ENCODE peak calls at places on chromosomes 1 and 21, in four cellular contexts. W is K562, D is HepG2, K is GM12878. A is an unnamed sample.
A peak's percentile ranks its signal among the peaks of the same experiment; 100 is the strongest.

GRCh38 chr1:168737446-168737845 is 8.4 kb upstream of the DPT start:
- DNase-seq in K (no peak), W (no peak), D (no peak), A (no peak)

GRCh38 chr1:212212901-212213300 is 72.3 kb upstream of the PPP2R5A start:
- DNase-seq in K (no peak), W (no peak), D (no peak), A (no peak)

GRCh38 chr1:1510912-1511532 is 940 bp upstream of the ATAD3A start:
- DNase-seq in D (peak; percentile 40), W (peak; percentile 24), K (no peak), A (no peak)

GRCh38 chr1:46616277-46617107 is at the start of gene MOB3C:
- DNase-seq in K (peak; percentile 15), D (no peak), W (peak; percentile 89), A (peak; percentile 33)

GRCh38 chr21:27425172-27425571 is 458.3 kb upstream of the ADAMTS5 start:
- DNase-seq in W (no peak), K (no peak), D (no peak), A (no peak)

GRCh38 chr1:3996846-3997705 is 97.0 kb upstream of the C1orf174 start:
- DNase-seq in D (no peak), K (no peak), W (no peak), A (no peak)

GRCh38 chr1:162587347-162587746 is 25.8 kb downstream of the UAP1 start:
- DNase-seq in W (no peak), D (no peak), K (no peak), A (no peak)

GRCh38 chr1:201624741-201625646 is 86.1 kb downstream of the NAV1 start:
- DNase-seq in W (no peak), D (no peak), K (no peak), A (no peak)

GRCh38 chr1:66676616-66677298 is 75.5 kb upstream of the DYNLT5 start:
- DNase-seq in W (no peak), K (no peak), D (no peak), A (no peak)

GRCh38 chr1:153238536-153238935 is 21.0 kb upstream of the LORICRIN start:
- DNase-seq in W (peak; percentile 15), D (no peak), K (no peak), A (peak; percentile 54)

GRCh38 chr21:36792505-36792967 is 93.6 kb downstream of the SIM2 start:
- DNase-seq in D (no peak), K (no peak), W (no peak), A (no peak)

GRCh38 chr21:15976807-15977206 is 247.0 kb downstream of the USP25 start:
- DNase-seq in D (no peak), K (no peak), W (no peak), A (no peak)

GRCh38 chr21:35428041-35428400 is 378.9 kb upstream of the RUNX1 start:
- DNase-seq in W (no peak), K (no peak), D (no peak), A (no peak)

GRCh38 chr21:45324430-45325205 is 36.9 kb upstream of the POFUT2 start:
- DNase-seq in D (no peak), W (no peak), K (no peak), A (no peak)

GRCh38 chr21:34836103-34836932 is 167.5 kb downstream of the CLIC6 start:
- DNase-seq in D (peak; percentile 92), K (no peak), W (no peak), A (no peak)

GRCh38 chr1:176102243-176102642 is 104.8 kb downstream of the COP1 start:
- DNase-seq in W (no peak), D (no peak), K (no peak), A (no peak)

GRCh38 chr1:983736-984475 is 2.0 kb upstream of the PERM1 start:
- DNase-seq in D (no peak), K (no peak), W (peak; percentile 89), A (peak; percentile 78)

GRCh38 chr1:30600258-30600657 is 123.1 kb downstream of the MATN1 start:
- DNase-seq in K (no peak), W (no peak), D (no peak), A (no peak)

GRCh38 chr1:6208723-6209660 is 3.1 kb downstream of the RNF207 start:
- DNase-seq in K (no peak), W (peak; percentile 79), D (no peak), A (no peak)

DNA sequence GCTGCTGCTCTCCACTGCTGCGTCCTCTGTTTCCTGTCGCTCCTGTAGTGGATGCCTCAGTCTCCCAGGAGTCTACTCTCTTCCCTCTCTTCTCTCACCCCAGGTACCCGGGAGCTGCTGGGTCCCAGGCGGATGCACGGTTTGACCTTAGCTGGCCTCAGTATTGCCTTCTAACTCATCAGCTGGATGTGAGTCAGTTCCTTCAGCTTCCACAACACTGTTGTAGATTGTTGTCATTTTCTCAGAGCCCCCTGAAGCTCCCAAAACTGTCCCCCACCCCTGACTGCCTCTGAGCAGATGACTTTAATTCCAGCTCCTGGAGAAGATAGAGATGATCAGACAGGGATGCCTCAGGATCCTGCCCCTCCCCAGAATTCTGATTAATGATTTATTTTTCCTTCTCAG is 7.2 kb downstream of the CNIH3 start:
- DNase-seq in K (no peak), W (no peak), D (no peak), A (no peak)
- TF ChIP-seq BHLHE40 in K (no peak), W (no peak), D (no peak), A (no peak)

GRCh38 chr1:185578293-185578692 is 155.9 kb upstream of the HMCN1 start:
- DNase-seq in W (no peak), K (no peak), D (no peak), A (no peak)
- TF ChIP-seq SP1 in W (no peak), K (no peak), D (no peak), A (no peak)

GRCh38 chr1:116243673-116244101 is 129.4 kb upstream of the ATP1A1 start:
- DNase-seq in D (no peak), W (no peak), K (no peak), A (no peak)

GRCh38 chr1:116242741-116243140 is 130.3 kb upstream of the ATP1A1 start:
- DNase-seq in W (no peak), K (no peak), D (no peak), A (no peak)

DNA sequence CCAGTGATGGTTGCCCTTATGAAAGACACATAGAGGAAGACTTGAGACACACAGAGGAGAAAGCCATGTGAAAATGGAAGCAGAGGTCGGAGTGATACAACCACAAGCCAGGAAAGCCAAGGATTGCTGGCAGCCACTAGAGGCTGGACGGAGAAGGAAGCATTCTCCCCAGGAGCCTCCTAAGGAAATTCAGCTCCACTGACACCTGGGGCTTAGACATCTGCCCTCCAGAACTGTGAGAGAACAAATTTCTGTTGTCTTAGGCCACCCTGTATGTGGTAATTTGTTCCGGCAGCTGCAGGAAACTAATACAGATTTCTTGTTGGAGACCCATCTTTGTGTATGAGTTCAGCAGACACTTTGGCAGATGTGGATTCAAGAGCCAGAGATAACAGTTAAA is 126.9 kb upstream of the ATP1A1 start:
- DNase-seq in K (no peak), W (no peak), D (no peak), A (no peak)
- TF ChIP-seq BHLHE40 in K (no peak), W (no peak), D (no peak), A (no peak)

GRCh38 chr1:78871249-78871648 is 135.3 kb downstream of the ADGRL4 start:
- DNase-seq in K (no peak), W (no peak), D (no peak), A (no peak)
- TF ChIP-seq SP1 in K (no peak), W (no peak), D (no peak), A (no peak)

DNA sequence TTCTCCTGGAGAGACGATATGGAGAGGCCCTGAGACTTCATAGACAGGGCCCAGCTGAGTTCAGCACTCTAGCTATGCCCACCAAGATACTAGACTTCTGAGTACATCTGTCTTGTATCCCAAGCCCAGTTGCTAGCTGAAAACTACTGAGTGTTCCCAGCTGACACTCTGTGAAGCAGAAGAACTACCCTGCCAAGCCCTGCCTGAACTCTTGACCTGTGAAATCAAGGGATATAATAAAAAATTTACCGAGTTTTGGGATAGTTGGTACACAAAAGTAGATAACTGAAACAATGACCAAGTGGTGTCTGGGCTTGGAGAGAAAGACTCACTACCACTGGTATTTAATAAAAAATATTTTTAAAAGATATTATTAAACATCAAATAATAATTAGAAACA is 267.5 kb downstream of the TRABD2B start:
- DNase-seq in D (no peak), K (no peak), W (no peak), A (no peak)
- TF ChIP-seq BHLHE40 in D (no peak), K (no peak), W (no peak), A (no peak)

A was measured in HEK293T.